ENCODE peak calls at places on chromosome 2, in five cellular contexts. J is pancreas, M is body of pancreas, C is psoas muscle, I is upper lobe of left lung. T is an unnamed sample.
A peak's percentile ranks its signal among the peaks of the same experiment; 100 is the strongest.

GRCh38 chr2:67142741-67143140 is 254.4 kb upstream of the ETAA1 start:
- ATAC-seq in J (no peak), M (no peak), C (no peak), I (no peak), T (no peak)

GRCh38 chr2:173652731-173653426 is 298.2 kb downstream of the CDCA7 start:
- ATAC-seq in J (peak; percentile 91), M (no peak), C (no peak), I (peak; percentile 76), T (no peak)

GRCh38 chr2:160325413-160325812 is 125.3 kb upstream of the ITGB6 start:
- ATAC-seq in J (no peak), M (no peak), C (no peak), I (no peak), T (no peak)

GRCh38 chr2:217049376-217049775 is 189.5 kb upstream of the TNP1 start:
- ATAC-seq in J (no peak), M (no peak), C (no peak), I (no peak), T (no peak)

GRCh38 chr2:102107741-102108070 is 34.8 kb upstream of the IL1R1 start:
- ATAC-seq in J (peak; percentile 59), M (peak; percentile 54), C (no peak), I (no peak), T (no peak)

GRCh38 chr2:135052997-135053474 is 944 bp downstream of the RAB3GAP1 start:
- ATAC-seq in J (peak; percentile 28), M (no peak), C (peak; percentile 51), I (peak; percentile 22), T (peak; percentile 8)

GRCh38 chr2:108895188-108895587 is 93.8 kb downstream of the EDAR start:
- ATAC-seq in J (no peak), M (no peak), C (no peak), I (no peak), T (no peak)

GRCh38 chr2:120934221-120934639 is 198.6 kb downstream of the GLI2 start:
- ATAC-seq in J (no peak), M (no peak), C (no peak), I (no peak), T (no peak)

GRCh38 chr2:140498360-140498759 is 1632.5 kb downstream of the LRP1B start:
- ATAC-seq in J (no peak), M (no peak), C (no peak), I (no peak), T (no peak)

DNA sequence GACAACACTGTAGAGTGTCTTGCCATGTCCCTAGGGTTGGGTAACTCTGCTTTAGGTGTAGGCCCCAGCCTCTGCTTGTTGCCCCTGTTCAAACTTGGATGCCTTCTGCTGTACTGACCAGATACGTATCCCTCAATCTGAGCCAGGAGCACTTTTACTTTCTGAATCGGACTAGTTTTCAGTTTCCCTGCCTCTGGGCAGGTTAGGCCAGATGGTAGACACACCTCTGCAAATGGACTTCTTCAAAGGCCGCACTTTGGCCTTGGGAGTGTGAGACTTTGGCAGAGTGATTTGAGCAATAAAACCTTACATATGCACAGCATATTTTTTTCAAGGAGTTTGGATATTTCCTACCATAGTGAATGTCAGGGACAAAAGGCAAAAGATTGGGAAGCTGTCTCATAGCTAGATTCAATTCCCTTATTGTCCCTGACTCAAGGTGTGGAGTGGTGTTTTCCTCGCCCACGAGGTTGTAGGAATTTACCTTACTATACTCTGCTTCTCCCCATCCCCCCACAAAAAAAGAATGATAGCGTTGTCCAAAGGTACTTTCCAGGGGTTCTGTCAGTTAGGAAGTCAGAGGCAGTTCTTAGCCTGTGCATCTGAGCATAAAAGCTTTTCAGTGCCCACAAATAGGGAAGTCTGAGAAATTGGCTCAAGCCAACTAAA is 15.3 kb upstream of the PARD3B start:
- ATAC-seq in J (peak; percentile 34), M (no peak), C (no peak), I (no peak), T (no peak)
- TF ChIP-seq CTCF in J (no peak), M (no peak), C (no peak), I (no peak), T (no peak)

GRCh38 chr2:9771481-9772017 is 71.7 kb upstream of the TAF1B start:
- ATAC-seq in J (peak; percentile 1), M (no peak), C (peak; percentile 8), I (peak; percentile 7), T (no peak)
- TF ChIP-seq CTCF in J (no peak), M (no peak), C (no peak), I (no peak), T (no peak)

GRCh38 chr2:201797175-201797840 is 9.0 kb upstream of the CDK15 start:
- ATAC-seq in J (no peak), M (no peak), C (no peak), I (no peak), T (no peak)

GRCh38 chr2:201793631-201794030 is 12.7 kb upstream of the CDK15 start:
- ATAC-seq in J (no peak), M (no peak), C (no peak), I (no peak), T (no peak)

GRCh38 chr2:201796478-201796865 is 9.9 kb upstream of the CDK15 start:
- ATAC-seq in J (no peak), M (no peak), C (no peak), I (no peak), T (no peak)

GRCh38 chr2:201794261-201794660 is 12.1 kb upstream of the CDK15 start:
- ATAC-seq in J (no peak), M (no peak), C (no peak), I (no peak), T (no peak)

DNA sequence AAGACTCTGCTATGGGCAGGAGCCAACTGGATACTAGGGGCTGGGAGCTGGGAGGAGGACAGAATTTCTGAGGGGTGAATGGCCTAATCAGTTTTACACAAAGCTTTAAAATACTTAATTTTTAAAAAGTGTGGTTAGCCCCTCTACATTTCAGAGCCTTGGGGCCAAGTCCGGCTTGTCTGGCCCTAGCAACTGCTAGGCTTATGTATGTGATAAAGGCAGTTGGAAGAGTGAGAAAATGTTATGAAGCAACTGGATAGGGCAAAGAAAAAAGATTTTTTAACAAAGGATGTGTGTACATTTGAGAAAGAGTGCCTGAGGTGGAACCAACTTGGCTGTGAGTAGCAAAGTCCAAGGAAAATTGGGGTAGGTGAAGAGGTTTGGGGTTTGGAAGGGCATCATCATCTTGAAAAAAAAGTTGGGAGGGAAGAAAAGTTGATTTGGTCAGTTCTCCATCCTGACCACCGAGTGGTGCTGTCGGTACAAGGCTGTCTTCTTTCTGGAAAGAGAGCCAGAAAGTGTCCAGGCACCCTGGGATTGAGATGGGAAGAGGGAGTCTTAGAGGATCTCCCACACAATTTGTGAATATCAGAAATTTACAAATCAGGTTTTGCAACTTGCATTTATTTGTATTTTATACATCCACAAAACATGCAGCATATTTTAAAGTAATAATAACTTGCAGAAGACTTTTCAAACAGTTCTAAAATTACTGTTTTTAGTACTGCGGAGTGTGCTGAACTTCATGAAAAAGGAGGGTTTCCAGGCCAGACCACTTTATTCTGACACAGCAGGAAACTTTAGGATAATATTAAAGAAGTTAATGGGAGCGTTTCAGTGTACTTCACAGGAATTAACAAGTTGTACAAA is 10.5 kb upstream of the CDK15 start:
- ATAC-seq in J (peak; percentile 67), M (peak; percentile 55), C (peak; percentile 80), I (peak; percentile 66), T (no peak)
- TF ChIP-seq CTCF in J (peak; percentile 27), M (peak; percentile 50), C (peak; percentile 65), I (peak; percentile 34), T (peak; percentile 63)

DNA sequence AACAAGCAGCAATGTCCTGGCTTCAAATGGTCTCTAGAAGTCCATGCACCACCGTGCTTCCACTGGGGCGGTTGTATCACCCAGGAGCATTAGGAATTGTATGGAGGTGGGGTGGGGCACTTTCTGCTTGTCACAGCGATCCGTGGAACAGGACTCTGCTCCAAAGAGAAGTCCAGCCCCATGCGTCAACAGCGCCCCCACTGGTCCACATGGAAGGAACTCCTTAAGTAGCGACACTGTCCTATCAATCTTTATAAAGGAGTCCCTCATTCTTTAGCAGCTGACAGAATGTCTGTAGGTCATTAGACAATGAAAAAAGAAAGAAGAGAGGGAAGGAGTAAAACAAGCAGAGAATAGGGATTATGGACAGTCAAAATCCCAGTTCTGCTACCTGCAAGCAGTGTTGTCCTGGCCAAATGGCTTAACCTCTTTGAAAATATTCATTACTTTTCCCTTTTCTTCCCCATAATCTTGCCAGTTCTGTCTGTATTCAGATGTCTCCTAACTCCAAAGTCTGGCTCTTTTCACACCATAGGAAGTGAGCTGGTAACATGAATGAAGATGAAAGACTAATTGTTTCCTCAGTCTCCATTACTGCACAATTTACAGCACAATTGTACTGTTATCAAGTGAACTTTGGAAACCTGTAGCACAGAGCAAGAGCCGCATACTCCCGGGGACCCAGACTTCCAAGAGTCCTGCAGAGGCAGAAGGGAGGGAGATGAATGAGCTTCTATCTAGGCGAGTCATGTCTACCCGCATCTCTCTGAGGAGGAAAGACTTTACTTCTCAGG is 9.9 kb downstream of the NFE2L2 start:
- ATAC-seq in J (peak; percentile 50), M (peak; percentile 41), C (peak; percentile 37), I (no peak), T (no peak)
- TF ChIP-seq CTCF in J (no peak), M (peak; percentile 34), C (peak; percentile 30), I (peak; percentile 16), T (no peak)

GRCh38 chr2:199851499-199851816 is 466 bp upstream of the FTCDNL1 start:
- ATAC-seq in J (no peak), M (no peak), C (no peak), I (no peak), T (no peak)
- TF ChIP-seq CTCF in J (no peak), M (no peak), C (no peak), I (no peak), T (no peak)

DNA sequence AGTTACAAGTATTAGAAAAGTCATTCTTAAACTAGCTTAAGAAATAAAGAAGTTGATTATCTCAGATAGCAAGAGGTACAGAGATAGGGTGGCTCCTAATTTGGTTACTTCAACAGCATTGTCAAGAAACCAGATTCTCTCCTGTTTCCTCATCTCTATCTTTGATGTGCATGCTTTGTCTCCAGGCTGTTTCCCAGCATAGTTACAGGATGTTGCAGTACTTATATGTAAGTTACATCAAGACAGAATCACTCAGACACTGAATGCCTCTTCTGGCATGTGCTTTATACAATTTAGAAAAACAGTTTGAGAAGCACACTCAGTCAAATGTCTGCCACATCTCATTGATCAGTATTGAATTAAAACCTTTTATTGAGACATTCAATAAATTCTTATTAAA is 189.5 kb upstream of the UBE2E3 start:
- ATAC-seq in J (no peak), M (no peak), C (no peak), I (no peak), T (no peak)
- TF ChIP-seq CTCF in J (no peak), M (no peak), C (no peak), I (no peak), T (no peak)

GRCh38 chr2:128714861-128715312 is 396.2 kb upstream of the HS6ST1 start:
- ATAC-seq in J (peak; percentile 35), M (no peak), C (no peak), I (no peak), T (no peak)
- TF ChIP-seq CTCF in J (no peak), M (peak; percentile 27), C (no peak), I (no peak), T (no peak)

GRCh38 chr2:178550352-178550751 is 70.1 kb downstream of the PLEKHA3 start:
- ATAC-seq in J (no peak), M (no peak), C (no peak), I (no peak), T (no peak)
- TF ChIP-seq CTCF in J (no peak), M (no peak), C (no peak), I (no peak), T (no peak)

DNA sequence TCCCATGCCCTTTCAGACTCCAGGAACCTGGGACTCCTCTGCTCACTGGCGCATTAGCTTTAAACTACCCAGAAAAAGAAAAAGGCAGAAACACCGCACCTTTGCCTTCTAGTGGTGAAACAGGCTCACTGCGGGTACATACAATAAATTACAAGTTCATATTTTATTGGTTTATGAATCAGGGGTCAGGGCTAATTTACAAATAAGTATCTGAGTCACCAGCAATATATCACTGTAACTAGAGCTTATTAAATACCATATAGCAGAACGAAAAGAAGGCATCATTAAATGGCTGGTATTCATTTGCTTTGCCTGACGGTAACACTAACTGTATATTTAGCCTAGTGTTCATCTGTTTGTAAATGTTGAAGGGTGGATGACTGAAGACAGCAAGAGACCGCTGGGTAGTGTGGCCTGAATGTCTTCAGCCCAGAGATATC is 26.9 kb upstream of the DTNB start:
- ATAC-seq in J (peak; percentile 83), M (peak; percentile 59), C (peak; percentile 54), I (peak; percentile 47), T (no peak)
- TF ChIP-seq CTCF in J (peak; percentile 35), M (peak; percentile 78), C (peak; percentile 59), I (peak; percentile 69), T (peak; percentile 65)

T was measured in gastroesophageal sphincter.